ENCODE peak calls at places on chromosomes 4 and X, in five cellular contexts. J is uterus, D is GM12864, P is GM12865, T is RWPE1. E is an unnamed sample.

GRCh38 chrX:150627957-150628356 is 59.5 kb downstream of the MTM1 start:
- DNase-seq in D (no peak), J (no peak), P (no peak), T (no peak), E (no peak)

GRCh38 chr4:3706565-3707422 is 59.4 kb upstream of the ADRA2C start:
- DNase-seq in J (no peak), D (no peak), P (no peak), T (no peak), E (no peak)

GRCh38 chr4:103074039-103074438 is 2.5 kb downstream of the SLC9B2 start:
- DNase-seq in T (no peak), D (no peak), J (no peak), P (no peak), E (no peak)

GRCh38 chr4:126799971-126800722 is 832.6 kb upstream of the INTU start:
- DNase-seq in J (no peak), D (no peak), T (no peak), P (no peak), E (no peak)

GRCh38 chr4:37623940-37624339 is 62.2 kb downstream of the RELL1 start:
- DNase-seq in P (no peak), T (no peak), D (no peak), J (no peak), E (no peak)

GRCh38 chr4:153248641-153249198 is 44.5 kb downstream of the TRIM2 start:
- DNase-seq in D (no peak), P (peak; percentile 2), T (no peak), J (peak; percentile 22), E (no peak)

GRCh38 chrX:27998666-27999065 is 17.4 kb upstream of the DCAF8L1 start:
- DNase-seq in T (no peak), D (no peak), P (no peak), J (no peak), E (no peak)

GRCh38 chr4:40299704-40300336 is 35.3 kb upstream of the CHRNA9 start:
- DNase-seq in D (no peak), P (no peak), J (no peak), T (peak; percentile 25), E (no peak)

GRCh38 chrX:133214316-133214715 is 3.8 kb downstream of the TFDP3 start:
- DNase-seq in J (no peak), T (no peak), P (no peak), D (no peak), E (no peak)

GRCh38 chr4:52892880-52893279 is 30.8 kb downstream of the RASL11B start:
- DNase-seq in J (no peak), D (no peak), T (no peak), P (no peak), E (no peak)

GRCh38 chr4:55819634-55820033 is at the start of gene EXOC1L:
- DNase-seq in T (no peak), D (no peak), J (no peak), P (no peak), E (no peak)

GRCh38 chr4:161663844-161664243 is 500.0 kb downstream of the FSTL5 start:
- DNase-seq in P (no peak), D (no peak), T (no peak), J (no peak), E (no peak)

GRCh38 chr4:173573286-173573685 is 43.3 kb upstream of the HAND2 start:
- DNase-seq in D (no peak), J (peak; percentile 39), T (no peak), P (no peak), E (no peak)

GRCh38 chrX:140229187-140229586 is 263.9 kb upstream of the CXorf66 start:
- DNase-seq in D (no peak), P (no peak), T (no peak), J (no peak), E (no peak)

GRCh38 chr4:6278801-6279197 is 9.1 kb downstream of the WFS1 start:
- DNase-seq in T (no peak), J (peak; percentile 66), D (peak; percentile 41), P (peak; percentile 78), E (peak; percentile 74)

GRCh38 chrX:102697506-102697905 is 14.7 kb upstream of the GPRASP2 start:
- DNase-seq in P (no peak), T (no peak), D (no peak), J (no peak), E (no peak)

GRCh38 chrX:10725071-10725470 is 104.7 kb upstream of the MID1 start:
- DNase-seq in J (no peak), T (peak; percentile 4), D (no peak), P (no peak), E (peak; percentile 31)

GRCh38 chrX:76428243-76429130 is 977 bp downstream of the MAGEE1 start:
- DNase-seq in D (no peak), J (peak; percentile 12), T (no peak), P (peak; percentile 14), E (peak; percentile 10)

GRCh38 chr4:186771624-186772023 is 48.0 kb upstream of the FAT1 start:
- DNase-seq in J (no peak), D (no peak), P (no peak), T (no peak), E (no peak)

GRCh38 chr4:10028910-10029309 is 7.6 kb upstream of the SLC2A9 start:
- DNase-seq in T (no peak), D (no peak), J (no peak), P (no peak), E (no peak)

GRCh38 chrX:5390376-5390775 is 838.3 kb downstream of the NLGN4X start:
- DNase-seq in D (no peak), P (no peak), J (no peak), T (no peak), E (no peak)
- TF ChIP-seq CTCF in D (no peak), P (no peak), J (no peak), T (no peak), E (no peak)

DNA sequence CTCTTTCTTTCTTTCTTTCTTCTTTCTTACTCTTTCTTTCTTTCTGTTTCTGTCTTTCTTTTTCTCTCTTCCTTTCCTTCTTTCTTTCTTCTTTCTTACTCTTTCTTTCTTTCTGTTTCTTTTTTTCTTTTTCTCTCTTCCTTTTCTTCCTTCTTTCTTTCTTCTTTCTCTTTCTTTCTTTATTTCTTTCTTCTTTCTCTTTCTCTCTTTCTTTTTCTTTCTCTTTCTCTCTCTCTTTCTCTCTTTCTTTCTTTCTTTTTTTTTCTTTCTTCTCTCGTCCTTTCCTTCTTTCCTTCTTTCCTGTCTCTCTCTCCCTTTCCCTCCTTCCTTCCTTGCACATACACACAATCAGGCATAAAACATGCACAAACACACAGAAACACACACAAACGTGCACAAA is 79.3 kb upstream of the SHOX start:
- DNase-seq in T (no peak), J (no peak), P (no peak), D (no peak), E (no peak)
- TF ChIP-seq CTCF in T (no peak), J (no peak), P (no peak), D (no peak), E (no peak)

DNA sequence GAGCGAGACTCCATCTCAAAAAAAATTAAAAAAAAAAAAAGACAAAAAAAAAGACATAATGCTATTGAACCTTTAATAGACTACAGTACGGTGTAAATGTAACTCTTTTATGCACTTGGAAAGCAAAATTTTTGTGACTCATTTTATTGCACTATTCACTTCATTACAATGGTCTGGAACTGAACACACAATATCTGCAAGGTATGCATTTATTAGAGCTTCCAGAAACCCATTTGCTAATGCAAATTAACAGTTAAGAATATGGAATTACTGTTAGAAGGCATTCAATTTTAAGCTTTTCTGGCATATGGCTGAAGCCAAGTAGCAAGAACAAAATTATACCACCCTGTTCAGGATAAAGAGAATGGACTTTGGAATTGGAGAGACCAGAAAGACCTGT is 176.3 kb downstream of the OPHN1 start:
- DNase-seq in D (no peak), P (no peak), J (no peak), T (no peak), E (no peak)
- TF ChIP-seq CTCF in D (no peak), P (no peak), J (no peak), T (no peak), E (no peak)

DNA sequence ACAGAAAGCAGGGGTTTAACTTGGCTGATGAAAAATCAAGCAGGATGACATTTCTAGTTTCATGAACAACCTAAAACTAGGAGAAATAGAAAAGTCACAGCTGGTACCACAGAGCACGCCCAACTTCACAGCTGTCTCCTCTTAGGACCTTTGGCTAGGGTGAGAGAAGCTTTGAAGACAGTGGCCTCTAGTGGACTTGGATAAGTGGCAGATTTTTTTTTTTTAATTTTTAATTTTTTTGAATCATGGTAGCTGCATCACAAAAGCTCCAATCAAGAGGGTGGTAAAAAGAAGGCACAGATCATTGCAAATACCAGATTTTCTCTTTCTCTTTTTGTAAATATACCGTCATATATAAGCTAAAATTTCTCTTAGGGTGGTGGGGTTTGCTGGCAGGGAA is 20.2 kb upstream of the MAP3K15 start:
- DNase-seq in J (no peak), D (no peak), T (peak; percentile 8), P (no peak), E (no peak)
- TF ChIP-seq CTCF in J (no peak), D (peak; percentile 4), T (peak; percentile 16), P (no peak), E (no peak)

DNA sequence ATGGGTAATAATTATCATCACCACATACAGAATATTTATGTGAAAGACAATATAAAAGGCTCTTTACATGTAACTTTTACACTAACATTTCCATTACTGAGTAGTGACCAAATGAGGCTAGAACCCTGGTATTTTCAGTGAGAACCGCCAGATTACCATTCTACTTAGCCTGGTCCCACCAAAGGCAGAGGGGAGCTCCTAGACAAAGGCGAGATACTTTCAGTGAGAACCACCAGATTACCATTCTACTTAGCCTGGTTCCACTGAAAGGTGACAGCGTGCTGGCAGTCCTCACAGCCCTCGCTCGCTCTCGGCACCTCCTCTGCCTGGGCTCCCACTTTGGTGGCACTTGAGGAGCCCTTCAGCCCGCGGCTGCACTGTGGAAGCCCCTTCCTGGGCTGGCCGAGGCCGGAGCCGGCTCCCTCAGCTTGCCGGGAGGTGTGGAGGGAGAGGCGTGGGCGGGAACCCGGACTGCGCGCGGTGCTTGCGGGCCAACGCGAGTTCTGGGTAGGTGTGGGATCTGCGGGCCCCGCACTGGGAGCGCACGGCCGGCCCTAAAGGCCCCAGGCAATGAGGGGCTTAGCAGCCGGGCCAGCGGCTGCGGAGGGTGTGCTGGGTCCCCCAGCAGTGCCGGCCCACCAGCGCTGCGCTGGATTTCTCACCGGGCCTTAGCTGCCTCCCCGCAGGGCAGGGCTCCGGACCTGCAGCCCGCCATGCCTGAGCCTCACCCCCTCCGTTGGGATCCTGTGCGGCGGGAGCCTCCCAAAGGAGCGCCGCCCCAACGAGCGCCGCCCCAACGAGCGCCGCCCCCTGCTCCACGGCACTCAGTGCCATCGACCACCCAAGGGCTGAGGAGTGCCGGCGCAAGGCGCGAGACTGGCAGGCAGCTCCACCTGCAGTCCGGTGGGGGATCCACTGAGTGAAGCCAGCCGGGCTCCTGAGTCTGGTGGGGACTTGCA is 1276.1 kb downstream of the PCDH7 start:
- DNase-seq in P (no peak), J (peak; percentile 12), T (no peak), D (no peak), E (no peak)
- TF ChIP-seq CTCF in P (no peak), J (no peak), T (no peak), D (no peak), E (no peak)

DNA sequence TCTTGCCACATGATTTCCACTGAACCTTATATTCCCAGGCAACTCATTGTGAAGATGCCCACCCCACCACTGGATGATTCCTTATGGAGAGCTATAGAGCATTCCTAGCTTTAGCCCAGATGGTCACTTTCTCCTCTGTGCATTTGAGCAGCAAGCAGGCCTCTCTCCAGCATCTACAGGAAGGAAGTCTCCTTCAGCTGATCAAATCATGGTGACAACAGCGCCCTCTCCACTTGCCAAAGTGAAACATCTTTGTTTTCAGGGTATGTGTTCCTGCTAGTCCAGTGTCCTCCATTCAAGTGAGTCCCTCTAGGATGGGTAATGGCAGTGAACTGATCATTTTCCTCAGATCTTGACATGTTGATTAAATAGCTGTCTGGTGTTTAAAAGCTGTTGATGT is 10.9 kb upstream of the SYTL5 start:
- DNase-seq in T (no peak), J (no peak), D (no peak), P (no peak), E (no peak)
- TF ChIP-seq CTCF in T (no peak), J (no peak), D (no peak), P (no peak), E (no peak)

E was measured in GM10248.